ENCODE peak calls at places on chromosomes 5 and 9, in eight cellular contexts. E is neural progenitor cell, X is A549, D is sigmoid colon, U is brain microvascular endothelial cell, R is ovary, H is heart right ventricle, G is endodermal cell. B is an unnamed sample.

GRCh38 chr9:16236326-16236725 is 634.1 kb downstream of the BNC2 start:
- DNase-seq in E (no peak), X (peak), D (peak), U (peak), R (no peak), H (no peak), G (no peak), B (no peak)

GRCh38 chr5:15748266-15748665 is 248.3 kb downstream of the FBXL7 start:
- DNase-seq in E (no peak), X (no peak), D (no peak), U (no peak), R (no peak), H (no peak), G (no peak), B (no peak)

GRCh38 chr5:7876867-7877266 is 7.9 kb downstream of the MTRR start:
- DNase-seq in E (no peak), X (no peak), D (no peak), U (peak), R (no peak), H (no peak), G (no peak), B (no peak)

GRCh38 chr5:172959824-172960799 is 888 bp downstream of the RPL26L1 start:
- DNase-seq in E (no peak), X (no peak), D (no peak), U (no peak), R (no peak), H (no peak), G (no peak), B (no peak)

GRCh38 chr9:116073826-116074225 is 79.8 kb upstream of the PAPPA start:
- DNase-seq in E (no peak), X (no peak), D (no peak), U (peak), R (no peak), H (no peak), G (no peak), B (no peak)

GRCh38 chr9:115786321-115786720 is 367.3 kb upstream of the PAPPA start:
- DNase-seq in E (no peak), X (no peak), D (no peak), U (peak), R (no peak), H (no peak), G (no peak), B (no peak)

GRCh38 chr9:14924821-14925220 is 14.6 kb upstream of the FREM1 start:
- DNase-seq in E (no peak), X (no peak), D (no peak), U (peak), R (no peak), H (no peak), G (no peak), B (no peak)

GRCh38 chr9:121222524-121223171 is 21.0 kb upstream of the RAB14 start:
- DNase-seq in E (peak), X (peak), D (no peak), U (peak), R (no peak), H (no peak), G (no peak), B (no peak)

GRCh38 chr5:126508962-126509279 is 85.7 kb downstream of the GRAMD2B start:
- DNase-seq in E (no peak), X (no peak), D (peak), U (peak), R (no peak), H (no peak), G (no peak), B (no peak)

GRCh38 chr9:91663858-91664257 is 240.2 kb upstream of the NFIL3 start:
- DNase-seq in E (no peak), X (no peak), D (no peak), U (no peak), R (no peak), H (no peak), G (no peak), B (no peak)

GRCh38 chr5:12805165-12805698 is 901.0 kb upstream of the CTNND2 start:
- DNase-seq in E (no peak), X (no peak), D (no peak), U (no peak), R (no peak), H (no peak), G (peak), B (no peak)

GRCh38 chr9:119078015-119078414 is 291.2 kb downstream of the BRINP1 start:
- DNase-seq in E (no peak), X (no peak), D (no peak), U (no peak), R (no peak), H (no peak), G (no peak), B (no peak)

GRCh38 chr5:123007771-123008170 is 28.8 kb downstream of the PPIC start:
- DNase-seq in E (no peak), X (no peak), D (no peak), U (no peak), R (no peak), H (no peak), G (no peak), B (no peak)

GRCh38 chr5:115429345-115429940 is 115.1 kb downstream of the FEM1C start:
- DNase-seq in E (no peak), X (no peak), D (no peak), U (no peak), R (no peak), H (no peak), G (no peak), B (no peak)

GRCh38 chr5:117207088-117207668 is 632.6 kb upstream of the SEMA6A start:
- DNase-seq in E (no peak), X (no peak), D (no peak), U (no peak), R (no peak), H (no peak), G (peak), B (no peak)

GRCh38 chr5:135660826-135661555 is 82.2 kb upstream of the CXCL14 start:
- DNase-seq in E (peak), X (no peak), D (no peak), U (no peak), R (no peak), H (no peak), G (no peak), B (no peak)

GRCh38 chr9:136441681-136442245 is 2.1 kb upstream of the INPP5E start:
- DNase-seq in E (no peak), X (no peak), D (no peak), U (peak), R (no peak), H (no peak), G (no peak), B (no peak)

GRCh38 chr5:157459715-157460599 is at the start of gene NIPAL4:
- DNase-seq in E (peak), X (peak), D (peak), U (no peak), R (peak), H (no peak), G (peak), B (no peak)

GRCh38 chr5:37189355-37189754 is 59.8 kb downstream of the CPLANE1 start:
- DNase-seq in E (no peak), X (no peak), D (no peak), U (no peak), R (no peak), H (no peak), G (no peak), B (no peak)

GRCh38 chr5:66306105-66306843 is 162.2 kb downstream of the SREK1 start:
- DNase-seq in E (peak), X (peak), D (peak), U (peak), R (peak), H (peak), G (peak), B (no peak)

GRCh38 chr9:91253488-91253887 is 108.2 kb downstream of the AUH start:
- DNase-seq in E (no peak), X (peak), D (no peak), U (peak), R (no peak), H (no peak), G (no peak), B (no peak)

GRCh38 chr9:109248133-109248581 is 72.7 kb downstream of the EPB41L4B start:
- DNase-seq in E (no peak), X (peak), D (no peak), U (peak), R (no peak), H (no peak), G (no peak), B (no peak)

GRCh38 chr9:18906656-18907395 is 126.2 kb downstream of the SAXO1 start:
- DNase-seq in E (no peak), X (no peak), D (no peak), U (peak), R (no peak), H (no peak), G (no peak), B (no peak)

DNA sequence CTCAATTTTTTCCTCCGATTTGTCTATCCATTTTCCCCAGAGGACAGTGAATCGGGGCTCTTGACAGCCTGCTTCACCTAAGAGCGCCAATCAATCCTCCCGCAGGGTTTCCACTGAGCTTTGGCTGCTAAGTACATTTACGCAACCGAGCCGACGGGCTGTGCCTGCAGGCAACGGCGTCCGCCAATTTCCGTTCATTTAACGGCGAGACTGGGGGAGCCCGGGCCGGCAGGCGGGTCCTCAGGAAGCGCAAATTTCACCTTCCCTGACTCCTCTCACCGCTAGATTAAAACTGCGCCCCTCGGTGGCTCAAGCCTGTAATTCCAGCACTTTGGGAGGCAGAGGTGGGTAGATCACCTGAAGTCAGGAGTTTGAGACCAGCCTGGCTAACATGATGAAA is 2.7 kb upstream of the NXNL2 start:
- DNase-seq in E (peak), X (peak), D (no peak), U (peak), R (peak), H (no peak), G (peak), B (peak)
- H3K4me3 ChIP-seq in E (peak), X (peak), D (no peak), U (peak), R (no peak), H (no peak), G (peak), B (no peak)

GRCh38 chr9:133420392-133420827 is 1.8 kb upstream of the ADAMTS13 start:
- DNase-seq in E (peak), X (peak), D (no peak), U (no peak), R (no peak), H (no peak), G (peak), B (no peak)
- H3K27ac ChIP-seq in E (no peak), X (no peak), D (no peak), U (no peak), R (no peak), H (no peak), G (no peak), B (no peak)

DNA sequence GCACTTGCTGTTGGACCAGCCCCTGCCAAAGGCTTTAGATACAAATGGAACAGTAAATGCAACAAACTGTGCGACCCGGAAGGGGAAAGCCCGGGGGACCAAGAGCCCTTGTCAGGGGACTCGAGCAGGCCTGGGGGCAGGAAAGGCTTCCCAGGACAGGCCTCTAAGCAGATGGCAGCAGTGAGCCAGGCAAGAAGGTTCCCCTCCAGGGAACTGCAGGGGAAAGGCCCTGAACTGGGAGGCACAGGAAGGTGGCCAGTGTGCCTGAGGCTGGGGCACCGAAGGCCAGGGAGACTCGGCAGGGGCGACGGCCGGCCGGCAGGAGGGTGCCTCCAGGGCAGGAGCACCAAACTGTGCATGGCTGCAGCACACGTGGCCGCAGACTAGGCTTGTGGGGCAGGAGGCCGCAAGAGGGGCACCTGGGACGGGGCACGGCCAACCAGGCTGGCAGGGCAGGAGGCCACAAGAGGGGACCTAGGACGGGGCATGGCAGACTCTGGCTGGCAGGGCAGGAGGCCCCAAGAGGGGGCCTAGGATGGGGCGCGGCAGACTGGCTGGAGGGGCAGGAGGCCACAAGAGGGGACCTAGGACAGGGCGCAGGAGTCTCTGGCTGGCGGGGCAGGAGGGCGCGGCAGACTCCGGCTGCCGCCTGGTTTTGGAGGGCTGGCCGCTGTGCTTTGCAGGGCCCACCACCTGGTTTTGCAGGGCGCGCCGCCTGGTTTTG is 10.0 kb downstream of the VAV2 start:
- DNase-seq in E (no peak), X (no peak), D (peak), U (no peak), R (peak), H (no peak), G (peak), B (peak)
- H3K4me3 ChIP-seq in E (no peak), X (no peak), D (no peak), U (no peak), R (no peak), H (no peak), G (no peak), B (no peak)

GRCh38 chr5:139388198-139388821 is 1.4 kb downstream of the MZB1 start:
- DNase-seq in E (no peak), X (peak), D (no peak), U (no peak), R (no peak), H (no peak), G (peak), B (no peak)

GRCh38 chr5:139386039-139386438 is 2.9 kb upstream of the SLC23A1 start:
- DNase-seq in E (no peak), X (no peak), D (no peak), U (no peak), R (no peak), H (no peak), G (no peak), B (no peak)

GRCh38 chr5:139389701-139390638 is at the start of gene MZB1:
- DNase-seq in E (no peak), X (no peak), D (no peak), U (no peak), R (no peak), H (no peak), G (peak), B (no peak)

GRCh38 chr5:139385061-139385889 is 2.2 kb upstream of the SLC23A1 start:
- DNase-seq in E (no peak), X (no peak), D (no peak), U (no peak), R (no peak), H (no peak), G (peak), B (no peak)

DNA sequence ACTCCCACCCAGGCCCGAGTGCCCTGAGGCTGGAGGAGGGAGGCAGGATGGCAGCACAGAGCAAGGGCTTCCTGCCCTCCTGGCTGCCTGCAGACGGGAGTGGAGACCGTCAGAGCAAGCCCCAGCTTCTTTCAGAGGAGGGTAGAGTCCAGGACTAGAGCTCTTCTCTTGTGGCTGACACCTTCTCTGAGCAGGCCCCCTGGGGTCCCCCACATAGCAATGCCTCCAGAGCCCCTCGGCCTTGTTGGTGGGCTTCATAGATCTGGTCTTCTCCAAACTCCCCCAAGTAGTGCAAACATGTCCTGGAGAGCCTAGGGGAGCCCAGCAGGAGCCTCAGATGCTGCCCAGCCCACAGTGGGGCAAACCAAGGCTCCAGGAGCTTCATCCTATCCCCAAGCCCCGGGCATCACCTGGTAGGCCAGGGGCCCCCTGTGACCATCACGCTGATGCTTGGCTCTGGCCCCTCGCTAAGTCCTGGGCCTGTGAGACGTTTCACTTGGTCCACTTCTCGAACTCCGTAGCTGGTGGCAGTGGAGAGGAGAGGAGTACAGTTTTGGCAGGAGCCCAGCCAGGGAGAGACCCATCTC is 2.0 kb downstream of the MZB1 start:
- DNase-seq in E (no peak), X (no peak), D (no peak), U (no peak), R (no peak), H (no peak), G (peak), B (no peak)
- H3K27ac ChIP-seq in E (no peak), X (peak), D (no peak), U (no peak), R (no peak), H (peak), G (no peak), B (peak)

B was measured in left ventricle myocardium inferior.